ENCODE peak calls at places on chromosomes 11 and 22, in seven cellular contexts. V is activated T-cell treated with anti-CD3 and anti-CD28 coated beads, Interleukin-2, amount 50 U/mL, for 72 hours; I is stimulated activated CD4-positive, alpha-beta T cell treated with anti-CD3 and anti-CD28 coated beads, Interleukin-1b, Interleukin-23, amount 100 ng/mL, for 48 hours; S is Caco-2; J is SK-N-SH; K is stimulated activated CD8-positive, alpha-beta memory T cell treated with anti-CD3 and anti-CD28 coated beads, Interleukin-4, amount 100 ng/mL, for 4 hours; C is NCI-H1694 treated with DMSO at 0.1 percent for 48 hours. M is an unnamed sample.

GRCh38 chr22:38774496-38775166 is 18.8 kb upstream of the SUN2 start:
- DNase-seq in V (no peak), K (no peak), I (no peak), S (no peak), C (no peak), J (no peak), M (no peak)

GRCh38 chr22:30308518-30309230 is 18.1 kb downstream of the TBC1D10A start:
- DNase-seq in V (no peak), I (no peak), C (no peak), J (no peak), S (no peak), K (no peak), M (no peak)

GRCh38 chr11:911031-911889 is 650 bp upstream of the CHID1 start:
- DNase-seq in I (peak), K (no peak), C (no peak), V (peak), J (no peak), S (no peak), M (no peak)

GRCh38 chr22:48855013-48855412 is 972.7 kb downstream of the BRD1 start:
- DNase-seq in C (no peak), V (no peak), S (no peak), K (no peak), I (no peak), J (no peak), M (no peak)

GRCh38 chr11:11937957-11938356 is 70.5 kb downstream of the DKK3 start:
- DNase-seq in S (no peak), C (no peak), V (no peak), I (no peak), J (no peak), K (no peak), M (no peak)

GRCh38 chr11:35214792-35215193 is 75.8 kb downstream of the CD44 start:
- DNase-seq in K (no peak), V (peak), J (no peak), I (peak), S (no peak), C (no peak), M (no peak)

GRCh38 chr22:48691431-48691851 is 1136.2 kb downstream of the BRD1 start:
- DNase-seq in I (no peak), V (no peak), C (no peak), K (no peak), S (no peak), J (no peak), M (no peak)

GRCh38 chr11:130029137-130029536 is 26.5 kb upstream of the PRDM10 start:
- DNase-seq in V (no peak), S (no peak), C (no peak), I (no peak), J (no peak), K (no peak), M (no peak)

GRCh38 chr22:36280379-36280778 is 27.4 kb downstream of the APOL1 start:
- DNase-seq in I (no peak), V (no peak), J (no peak), K (no peak), C (no peak), S (no peak), M (no peak)